ENCODE peak calls at places on chromosomes 2 and 18, in seven cellular contexts. R is H9, W is GM23248, Y is Karpas-422, S is OCI-LY7, C is IMR-90, G is mesenchymal stem cell. I is an unnamed sample.

GRCh38 chr2:147631294-147631693 is 213.5 kb upstream of the ACVR2A start:
- DNase-seq in Y (no peak), S (no peak), W (no peak), C (no peak), G (no peak), R (no peak), I (no peak)

GRCh38 chr18:58013241-58014211 is 30.5 kb upstream of the NEDD4L start:
- DNase-seq in Y (no peak), S (no peak), R (no peak), W (peak; percentile 55), G (no peak), C (peak; percentile 22), I (peak; percentile 49)

GRCh38 chr2:40957508-40957907 is 505.6 kb upstream of the SLC8A1 start:
- DNase-seq in Y (no peak), S (peak; percentile 59), R (no peak), W (peak; percentile 0), G (peak; percentile 3), C (peak; percentile 6), I (no peak)

GRCh38 chr2:88003074-88003755 is 13.1 kb downstream of the RNU2-63P start:
- DNase-seq in S (no peak), G (no peak), C (no peak), W (no peak), R (peak; percentile 72), Y (no peak), I (peak; percentile 4)

GRCh38 chr2:1740714-1741584 is 3.4 kb downstream of the PXDN start:
- DNase-seq in Y (no peak), R (no peak), G (no peak), W (no peak), S (no peak), C (no peak), I (no peak)

GRCh38 chr2:57373530-57373929 is 673.1 kb upstream of the VRK2 start:
- DNase-seq in W (peak; percentile 82), R (no peak), C (peak; percentile 35), G (peak; percentile 54), S (no peak), Y (no peak), I (no peak)

GRCh38 chr18:51569561-51569960 is 372.1 kb upstream of the MEX3C start:
- DNase-seq in C (no peak), R (no peak), G (no peak), S (no peak), W (no peak), Y (no peak), I (no peak)

GRCh38 chr18:55522011-55522410 is 66.0 kb downstream of the TCF4 start:
- DNase-seq in W (no peak), S (peak; percentile 32), C (no peak), R (peak; percentile 62), G (no peak), Y (peak; percentile 85), I (peak; percentile 48)

GRCh38 chr2:46364797-46365457 is 67.7 kb downstream of the EPAS1 start:
- DNase-seq in Y (peak; percentile 80), C (peak; percentile 72), R (no peak), S (peak; percentile 56), W (peak; percentile 79), G (peak; percentile 71), I (peak; percentile 71)

GRCh38 chr2:77185052-77185451 is 337.1 kb downstream of the LRRTM4 start:
- DNase-seq in W (no peak), Y (no peak), S (no peak), G (no peak), C (no peak), R (no peak), I (no peak)

GRCh38 chr18:62420513-62421209 is 95.6 kb downstream of the TNFRSF11A start:
- DNase-seq in Y (peak; percentile 65), R (no peak), C (peak; percentile 65), G (peak; percentile 86), W (peak; percentile 82), S (no peak), I (peak; percentile 86)

GRCh38 chr2:239276813-239277193 is 124.0 kb downstream of the HDAC4 start:
- DNase-seq in R (peak; percentile 22), S (no peak), C (no peak), W (no peak), Y (no peak), G (no peak), I (no peak)

GRCh38 chr2:152573168-152573567 is 144.1 kb downstream of the PRPF40A start:
- DNase-seq in R (no peak), C (peak; percentile 93), S (no peak), G (peak; percentile 94), Y (peak; percentile 50), W (peak; percentile 96), I (no peak)

GRCh38 chr2:240329778-240330177 is 105.7 kb upstream of the GPC1 start:
- DNase-seq in S (no peak), W (no peak), C (no peak), R (no peak), G (no peak), Y (no peak), I (no peak)

GRCh38 chr2:237291138-237291792 is 122.7 kb downstream of the COL6A3 start:
- DNase-seq in C (peak; percentile 98), W (peak; percentile 97), Y (no peak), G (peak; percentile 99), R (no peak), S (no peak), I (peak; percentile 96)

GRCh38 chr2:68404164-68404563 is 39.1 kb downstream of the PLEK start:
- DNase-seq in G (no peak), W (no peak), S (no peak), R (no peak), C (no peak), Y (peak; percentile 87), I (no peak)

GRCh38 chr18:48900469-48900868 is 50.3 kb downstream of the SMAD7 start:
- DNase-seq in C (no peak), R (no peak), W (no peak), G (no peak), Y (no peak), S (no peak), I (no peak)

GRCh38 chr2:153163055-153163454 is 315.5 kb downstream of the RPRM start:
- DNase-seq in R (peak; percentile 37), C (no peak), G (no peak), S (peak; percentile 15), Y (peak; percentile 69), W (peak; percentile 24), I (peak; percentile 71)

GRCh38 chr2:65453916-65454315 is 21.5 kb upstream of the SPRED2 start:
- DNase-seq in G (no peak), R (no peak), Y (no peak), C (peak; percentile 11), W (peak; percentile 59), S (no peak), I (no peak)

GRCh38 chr18:48153641-48154481 is 223.4 kb upstream of the SMAD2 start:
- DNase-seq in C (no peak), W (peak; percentile 72), R (no peak), Y (no peak), G (peak; percentile 65), S (no peak), I (no peak)

GRCh38 chr2:3575534-3576324 is 669 bp downstream of the RPS7 start:
- DNase-seq in R (no peak), C (no peak), G (peak; percentile 33), S (peak; percentile 42), Y (peak; percentile 51), W (peak; percentile 48), I (peak; percentile 29)

GRCh38 chr2:130353291-130354134 is 2.3 kb upstream of the PTPN18 start:
- DNase-seq in R (no peak), G (peak; percentile 22), Y (peak; percentile 56), C (no peak), S (peak; percentile 46), W (no peak), I (no peak)

GRCh38 chr2:98734823-98735260 is 3.9 kb upstream of the MGAT4A start:
- DNase-seq in R (no peak), G (no peak), C (no peak), Y (no peak), W (no peak), S (no peak), I (no peak)

GRCh38 chr2:174750923-174751441 is 13.3 kb downstream of the CHRNA1 start:
- DNase-seq in S (peak; percentile 5), G (no peak), R (no peak), C (no peak), W (no peak), Y (no peak), I (no peak)

GRCh38 chr2:187971893-187972292 is 319.8 kb upstream of the GULP1 start:
- DNase-seq in Y (no peak), R (no peak), S (no peak), C (no peak), W (no peak), G (no peak), I (no peak)

GRCh38 chr18:32343634-32344033 is 127.0 kb downstream of the GAREM1 start:
- DNase-seq in S (no peak), Y (no peak), C (no peak), W (no peak), R (no peak), G (no peak), I (no peak)

GRCh38 chr18:11883153-11883552 is 25.0 kb downstream of the MPPE1 start:
- DNase-seq in Y (no peak), R (no peak), S (peak; percentile 86), C (peak; percentile 41), G (peak; percentile 23), W (no peak), I (no peak)

GRCh38 chr18:23268641-23269040 is 133.4 kb downstream of the CABLES1 start:
- DNase-seq in S (no peak), W (no peak), Y (no peak), R (no peak), C (no peak), G (no peak), I (no peak)

GRCh38 chr2:130827502-130828251 is 9.0 kb upstream of the ARHGEF4 start:
- DNase-seq in R (no peak), S (no peak), C (peak; percentile 68), W (peak; percentile 36), Y (no peak), G (peak; percentile 9), I (no peak)

GRCh38 chr2:102401868-102402267 is 21.1 kb upstream of the IL18RAP start:
- DNase-seq in S (no peak), Y (no peak), R (no peak), C (no peak), W (no peak), G (no peak), I (no peak)

GRCh38 chr18:74197705-74198341 is 49.5 kb downstream of the TIMM21 start:
- DNase-seq in S (peak; percentile 21), Y (no peak), R (no peak), G (no peak), C (no peak), W (no peak), I (no peak)
- H3K27ac ChIP-seq in S (no peak overlapping the region), Y (no peak overlapping the region), R (no peak overlapping the region), G (no peak overlapping the region), C (no peak overlapping the region), W (no peak overlapping the region), I (no peak overlapping the region)

GRCh38 chr2:25349397-25349796 is 7.7 kb upstream of the DNMT3A start:
- DNase-seq in C (peak; percentile 82), Y (no peak), W (peak; percentile 56), R (no peak), S (no peak), G (peak; percentile 63), I (no peak)
- H3K4me2 ChIP-seq in C (no peak overlapping the region), Y (no peak overlapping the region), W (no peak overlapping the region), R (no peak overlapping the region), S (no peak overlapping the region), G (no peak overlapping the region), I (no peak overlapping the region)

GRCh38 chr2:144132357-144132756 is 387.6 kb downstream of the ZEB2 start:
- DNase-seq in C (peak; percentile 93), S (no peak), G (peak; percentile 71), W (peak; percentile 58), Y (no peak), R (no peak), I (no peak)
- H3K27ac ChIP-seq in C (no peak overlapping the region), S (no peak overlapping the region), G (no peak overlapping the region), W (no peak overlapping the region), Y (no peak overlapping the region), R (no peak overlapping the region), I (no peak overlapping the region)

GRCh38 chr2:20592106-20593071 is 58.5 kb downstream of the HS1BP3 start:
- DNase-seq in S (no peak), C (no peak), W (no peak), G (no peak), R (peak; percentile 67), Y (peak; percentile 69), I (no peak)
- H3K4me2 ChIP-seq in S (no peak overlapping the region), C (no peak overlapping the region), W (no peak overlapping the region), G (no peak overlapping the region), R (no peak overlapping the region), Y (no peak overlapping the region), I (no peak overlapping the region)

I was measured in hepatocyte.